ENCODE peak calls at places on chromosomes 6 and 20, in five cellular contexts. R is lower leg skin, U is left ventricle myocardium inferior, G is mesothelial cell of epicardium, J is hepatic stellate cell. P is an unnamed sample.
A peak's percentile ranks its signal among the peaks of the same experiment; 100 is the strongest.

GRCh38 chr20:37538003-37538402 is 10.3 kb upstream of the BLCAP start:
- DNase-seq in U (no peak), R (peak; percentile 28), G (no peak), J (no peak), P (no peak)

GRCh38 chr6:7978736-7979135 is 68.1 kb upstream of the TXNDC5 start:
- DNase-seq in U (no peak), R (no peak), J (no peak), G (no peak), P (no peak)

GRCh38 chr20:3980260-3981131 is 34.9 kb downstream of the RNF24 start:
- DNase-seq in G (no peak), R (no peak), J (peak; percentile 37), U (peak; percentile 22), P (no peak)

GRCh38 chr6:125142614-125143013 is 11.0 kb upstream of the TPD52L1 start:
- DNase-seq in R (no peak), U (no peak), G (no peak), J (no peak), P (no peak)

GRCh38 chr20:64101731-64102621 is 5.4 kb downstream of the NPBWR2 start:
- DNase-seq in R (peak; percentile 79), U (peak; percentile 33), J (peak; percentile 44), G (no peak), P (no peak)

GRCh38 chr6:134589512-134589911 is 271.6 kb upstream of the SGK1 start:
- DNase-seq in J (peak; percentile 80), G (no peak), R (no peak), U (no peak), P (no peak)

GRCh38 chr6:137717074-137718073 is 149.7 kb upstream of the TNFAIP3 start:
- DNase-seq in U (no peak), G (no peak), J (no peak), R (no peak), P (no peak)

GRCh38 chr6:16291739-16292138 is 53.4 kb downstream of the GMPR start:
- DNase-seq in J (no peak), U (no peak), R (no peak), G (no peak), P (no peak)

GRCh38 chr6:18897350-18897749 is 510.2 kb downstream of the RNF144B start:
- DNase-seq in R (no peak), U (no peak), J (no peak), G (no peak), P (no peak)

GRCh38 chr6:13281630-13282156 is 46.6 kb downstream of the TBC1D7 start:
- DNase-seq in U (no peak), J (no peak), R (no peak), G (no peak), P (no peak)